ENCODE peak calls at places on chromosomes 7 and 10, in nine cellular contexts. K is HCT116, A is sigmoid colon, V is suprapubic skin, H is transverse colon, G is breast epithelium, Z is H1, X is K562, Y is Panc1. T is an unnamed sample.

GRCh38 chr10:99870051-99870730 is 87.8 kb downstream of the ABCC2 start:
- DNase-seq in X (no peak), Y (no peak), A (no peak), K (no peak), Z (no peak), G (no peak), H (no peak), V (no peak), T (no peak)

GRCh38 chr10:29621161-29621560 is 13.6 kb downstream of the SVIL start:
- DNase-seq in X (no peak), H (no peak), G (no peak), Z (no peak), A (peak; percentile 66), K (no peak), Y (no peak), V (peak; percentile 81), T (peak; percentile 37)

GRCh38 chr7:47501406-47501805 is 80.5 kb downstream of the TNS3 start:
- DNase-seq in G (no peak), A (no peak), H (no peak), V (no peak), Z (no peak), Y (no peak), K (no peak), X (no peak), T (no peak)

GRCh38 chr7:128404826-128405344 is 4.9 kb downstream of the IMPDH1 start:
- DNase-seq in Z (no peak), H (no peak), V (no peak), K (no peak), X (no peak), G (no peak), A (no peak), Y (no peak), T (no peak)

GRCh38 chr7:51162724-51163329 is 153.8 kb downstream of the COBL start:
- DNase-seq in X (peak; percentile 39), V (no peak), K (peak; percentile 85), Z (peak; percentile 89), H (peak; percentile 77), Y (peak; percentile 88), G (peak; percentile 75), A (peak; percentile 79), T (peak; percentile 95)

GRCh38 chr10:5666324-5667220 is at the start of gene ASB13:
- DNase-seq in V (no peak), A (peak; percentile 82), K (peak; percentile 28), X (peak; percentile 84), H (peak; percentile 80), Z (peak; percentile 82), G (no peak), Y (no peak), T (peak; percentile 87)

GRCh38 chr10:36840793-36841192 is 284.6 kb upstream of the ANKRD30A start:
- DNase-seq in Y (no peak), H (no peak), V (no peak), X (no peak), A (no peak), K (no peak), G (no peak), Z (no peak), T (no peak)

GRCh38 chr10:110553905-110554304 is 13.6 kb upstream of the SMC3 start:
- DNase-seq in G (no peak), Y (no peak), V (no peak), X (no peak), A (no peak), H (no peak), K (no peak), Z (no peak), T (peak; percentile 77)

GRCh38 chr7:116984917-116985316 is 31.6 kb downstream of the ST7 start:
- DNase-seq in Y (no peak), X (peak; percentile 58), K (no peak), G (no peak), Z (no peak), V (no peak), A (no peak), H (no peak), T (peak; percentile 61)

GRCh38 chr10:31318382-31318853 is 598 bp upstream of the ZEB1 start:
- DNase-seq in G (no peak), A (peak; percentile 85), Y (no peak), K (peak; percentile 28), V (peak; percentile 85), X (peak; percentile 51), H (no peak), Z (no peak), T (peak; percentile 49)

GRCh38 chr7:140350056-140350455 is 48.3 kb downstream of the SLC37A3 start:
- DNase-seq in X (no peak), H (no peak), Y (no peak), V (no peak), G (no peak), A (no peak), K (no peak), Z (no peak), T (no peak)

GRCh38 chr10:124728071-124728829 is 15.9 kb downstream of the FAM53B start:
- DNase-seq in Y (no peak), H (peak; percentile 39), X (no peak), Z (no peak), G (peak; percentile 27), A (no peak), V (no peak), K (no peak), T (no peak)

GRCh38 chr7:116505823-116506222 is 6.3 kb downstream of the CAV2 start:
- DNase-seq in V (no peak), A (no peak), X (no peak), Y (no peak), Z (no peak), G (no peak), H (no peak), K (no peak), T (no peak)

GRCh38 chr10:126262971-126263370 is 125.3 kb downstream of the ADAM12 start:
- DNase-seq in K (no peak), X (no peak), G (no peak), H (no peak), Y (no peak), Z (no peak), A (no peak), V (no peak), T (no peak)

GRCh38 chr10:91296471-91296870 is 76.0 kb downstream of the PCGF5 start:
- DNase-seq in A (no peak), G (no peak), K (peak; percentile 64), Z (no peak), X (peak; percentile 43), Y (no peak), H (no peak), V (no peak), T (peak; percentile 71)

GRCh38 chr7:126668367-126668752 is 584.4 kb downstream of the GRM8 start:
- DNase-seq in V (no peak), X (peak; percentile 52), Z (no peak), A (no peak), Y (no peak), H (no peak), K (no peak), G (no peak), T (no peak)

DNA sequence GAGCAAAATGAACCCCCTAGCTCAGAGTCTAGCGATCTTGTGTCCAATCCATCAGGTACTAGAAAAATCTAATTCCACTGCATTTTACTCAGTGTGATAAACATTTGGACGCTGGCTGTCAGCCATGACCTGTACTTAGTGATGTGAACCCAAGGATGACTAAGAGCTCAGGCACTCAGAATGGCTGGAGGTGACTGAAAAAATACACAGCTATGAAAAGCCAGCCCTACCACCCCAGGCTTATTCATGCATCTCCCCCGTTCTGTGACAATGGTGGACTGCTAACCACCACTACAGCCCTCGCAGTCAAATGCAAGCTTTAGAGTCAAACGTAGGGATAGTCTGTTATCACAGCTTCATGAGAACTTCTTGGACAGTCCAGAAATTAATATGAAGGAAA is 14.9 kb downstream of the AFAP1L2 start:
- DNase-seq in V (no peak), X (no peak), G (no peak), K (peak; percentile 13), Z (no peak), H (no peak), Y (no peak), A (peak; percentile 80), T (no peak)
- TF ChIP-seq POLR2AphosphoS5 in V (no peak), X (no peak), G (no peak), K (no peak), Z (no peak), H (no peak), Y (peak; percentile 36), A (no peak), T (no peak)

DNA sequence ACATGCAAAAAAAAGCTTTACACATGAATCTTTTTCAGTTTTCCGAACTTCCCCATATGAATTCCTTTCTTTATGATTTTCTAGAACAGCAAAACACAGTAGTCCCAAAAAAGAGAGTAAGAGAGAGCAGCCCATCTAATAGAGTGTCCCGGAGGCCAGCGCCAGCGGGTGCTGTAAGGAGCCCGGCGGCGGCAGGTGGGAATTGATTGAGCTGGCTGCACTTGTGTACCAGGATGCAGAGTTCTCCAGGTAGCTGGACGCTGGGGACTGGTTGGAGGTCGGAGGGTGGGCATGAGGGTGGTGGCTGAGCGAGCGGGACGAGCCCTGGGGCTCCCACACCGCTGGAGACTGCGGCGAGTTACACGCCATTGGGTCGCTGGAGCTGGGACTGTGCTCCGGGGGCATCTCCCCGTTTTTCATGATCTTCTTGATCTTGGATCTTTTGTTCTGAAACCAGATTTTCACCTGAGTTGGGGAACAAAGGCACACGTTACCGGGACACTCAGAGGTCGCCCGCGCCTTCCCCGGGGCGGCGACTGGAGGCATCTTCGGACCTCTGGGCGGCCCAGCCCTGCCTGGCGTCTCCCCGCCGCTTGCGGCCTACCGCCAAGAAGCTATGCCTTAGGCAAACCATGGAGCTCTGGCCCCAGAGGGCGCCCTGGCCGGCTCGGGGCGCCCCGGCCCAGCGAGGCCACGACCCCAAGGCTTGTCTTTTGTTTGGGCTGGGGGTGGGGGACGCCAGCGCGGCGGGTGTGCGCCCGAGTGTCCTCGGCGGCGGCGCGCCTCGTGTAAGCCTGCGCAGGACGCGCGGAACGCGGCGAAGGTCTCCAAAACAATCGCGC is 3.8 kb downstream of the DLX5 start:
- DNase-seq in A (no peak), Y (no peak), K (no peak), X (no peak), G (no peak), H (no peak), V (no peak), Z (peak; percentile 75), T (peak; percentile 69)
- H3K27me3 ChIP-seq in A (peaks cover 100% of the 10 kb centered on the region), Y (peaks cover 5% of the 10 kb centered on the region), K (peaks cover 26% of the 10 kb centered on the region), X (peaks cover 92% of the 10 kb centered on the region), G (no peaks in the 10 kb centered on the region), H (peaks cover 100% of the 10 kb centered on the region), V (peaks cover 100% of the 10 kb centered on the region), Z (peaks cover 100% of the 10 kb centered on the region), T (peaks cover 100% of the 10 kb centered on the region)

GRCh38 chr10:69631566-69631965 is 1.5 kb downstream of the FAM241B start:
- DNase-seq in A (no peak), H (no peak), Y (no peak), G (no peak), K (no peak), V (peak; percentile 38), X (no peak), Z (peak; percentile 7), T (no peak)
- TF ChIP-seq POLR2AphosphoS5 in A (no peak), H (no peak), Y (no peak), G (no peak), K (no peak), V (no peak), X (no peak), Z (no peak), T (no peak)

DNA sequence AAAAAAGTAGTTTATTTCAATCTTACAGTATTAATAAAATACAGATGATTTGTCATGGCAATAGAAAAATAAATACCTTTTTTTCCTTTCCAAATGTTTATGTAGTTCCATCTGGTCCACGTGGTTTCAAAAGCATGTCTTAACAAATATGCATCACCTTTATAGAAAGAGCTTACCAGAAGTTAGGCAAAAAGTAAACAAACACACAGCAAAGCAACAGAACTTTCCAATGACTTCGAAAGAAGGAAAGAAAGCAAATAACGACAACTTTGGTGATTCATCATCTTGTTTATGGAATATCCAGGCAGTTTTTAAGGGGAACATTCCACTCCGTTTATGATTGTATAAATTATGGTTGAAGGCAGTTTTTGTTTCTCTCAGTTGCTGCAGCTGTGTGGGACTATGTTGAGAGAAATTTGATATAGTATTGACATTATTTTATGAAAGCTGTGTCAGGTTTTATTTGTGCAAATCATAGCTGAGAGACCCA is 203.1 kb downstream of the CDC14C start:
- DNase-seq in G (no peak), X (no peak), A (no peak), V (no peak), Y (no peak), Z (no peak), K (no peak), H (no peak), T (no peak)
- H3K27me3 ChIP-seq in G (no peaks in the 10 kb centered on the region), X (no peaks in the 10 kb centered on the region), A (no peaks in the 10 kb centered on the region), V (no peaks in the 10 kb centered on the region), Y (no peaks in the 10 kb centered on the region), Z (no peaks in the 10 kb centered on the region), K (no peaks in the 10 kb centered on the region), H (no peaks in the 10 kb centered on the region), T (no peaks in the 10 kb centered on the region)

T was measured in GM23338.